ENCODE peak calls at places on chromosome 12, in four cellular contexts. Q is stimulated activated CD8-positive, alpha-beta memory T cell treated with anti-CD3 and anti-CD28 coated beads, Interleukin-12 subunit alpha, Interleukin-12 subunit beta, amount 100 ng/mL, for 1 hour; H is prostate gland; M is mesothelial cell of epicardium. Y is an unnamed sample.
A peak's percentile ranks its signal among the peaks of the same experiment; 100 is the strongest.

GRCh38 chr12:118188690-118189371 is 52.9 kb downstream of the PEBP1 start:
- DNase-seq in Q (no peak), H (no peak), M (no peak), Y (no peak)

GRCh38 chr12:120175537-120175936 is 19.0 kb downstream of the GCN1 start:
- DNase-seq in Q (no peak), H (no peak), M (no peak), Y (no peak)

GRCh38 chr12:13350946-13351345 is 154.4 kb downstream of the EMP1 start:
- DNase-seq in Q (no peak), H (no peak), M (no peak), Y (no peak)

GRCh38 chr12:130134563-130134915 is 27.7 kb upstream of the FZD10 start:
- DNase-seq in Q (no peak), H (no peak), M (no peak), Y (no peak)

GRCh38 chr12:121794532-121795028 is 1.1 kb upstream of the RHOF start:
- DNase-seq in Q (no peak), H (no peak), M (no peak), Y (no peak)

GRCh38 chr12:120102189-120103043 is 14.1 kb downstream of the RAB35 start:
- DNase-seq in Q (no peak), H (no peak), M (no peak), Y (no peak)

GRCh38 chr12:52552055-52552454 is 890 bp downstream of the KRT71 start:
- DNase-seq in Q (no peak), H (no peak), M (no peak), Y (no peak)

GRCh38 chr12:130965668-130966067 is 12.0 kb downstream of the ADGRD1 start:
- DNase-seq in Q (no peak), H (no peak), M (no peak), Y (no peak)

GRCh38 chr12:85280138-85280983 is at the start of gene ALX1:
- DNase-seq in Q (no peak), H (no peak), M (peak; percentile 72), Y (peak; percentile 87)

GRCh38 chr12:29616664-29617409 is 119.4 kb upstream of the OVCH1 start:
- DNase-seq in Q (no peak), H (no peak), M (no peak), Y (no peak)

GRCh38 chr12:51005671-51006070 is 20.5 kb downstream of the SLC11A2 start:
- DNase-seq in Q (no peak), H (peak; percentile 59), M (no peak), Y (no peak)

GRCh38 chr12:69388371-69388770 is 28.8 kb downstream of the YEATS4 start:
- DNase-seq in Q (no peak), H (no peak), M (no peak), Y (no peak)

GRCh38 chr12:89225401-89225800 is 126.9 kb downstream of the DUSP6 start:
- DNase-seq in Q (peak; percentile 43), H (no peak), M (no peak), Y (no peak)

GRCh38 chr12:108191938-108192337 is 62.9 kb downstream of the WSCD2 start:
- DNase-seq in Q (no peak), H (no peak), M (no peak), Y (no peak)

GRCh38 chr12:46131729-46132128 is 137.1 kb downstream of the SLC38A1 start:
- DNase-seq in Q (no peak), H (no peak), M (no peak), Y (no peak)

GRCh38 chr12:96892104-96892503 is 15.0 kb upstream of the NEDD1 start:
- DNase-seq in Q (no peak), H (peak; percentile 66), M (no peak), Y (no peak)

GRCh38 chr12:88946377-88946997 is 366.2 kb upstream of the KITLG start:
- DNase-seq in Q (no peak), H (no peak), M (no peak), Y (no peak)

GRCh38 chr12:2501464-2502181 is 293.1 kb upstream of the FKBP4 start:
- DNase-seq in Q (no peak), H (no peak), M (no peak), Y (no peak)

GRCh38 chr12:91074068-91074819 is 16.4 kb upstream of the KERA start:
- DNase-seq in Q (no peak), H (no peak), M (no peak), Y (no peak)

GRCh38 chr12:122394626-122395194 is 27.8 kb downstream of the CLIP1 start:
- DNase-seq in Q (no peak), H (no peak), M (no peak), Y (no peak)

GRCh38 chr12:24600996-24601395 is 347.9 kb downstream of the BCAT1 start:
- DNase-seq in Q (no peak), H (no peak), M (no peak), Y (no peak)

GRCh38 chr12:13195848-13196301 is 651 bp upstream of the EMP1 start:
- DNase-seq in Q (no peak), H (no peak), M (no peak), Y (no peak)

GRCh38 chr12:105100998-105101397 is 6.5 kb upstream of the WASHC4 start:
- DNase-seq in Q (no peak), H (no peak), M (no peak), Y (no peak)

GRCh38 chr12:94074970-94075695 is 73.2 kb upstream of the PLXNC1 start:
- DNase-seq in Q (no peak), H (peak; percentile 49), M (no peak), Y (no peak)

GRCh38 chr12:59596232-59597143 is 659 bp downstream of the SLC16A7 start:
- DNase-seq in Q (peak; percentile 75), H (peak; percentile 71), M (peak; percentile 79), Y (no peak)

GRCh38 chr12:52200086-52200782 is 8.4 kb upstream of the KRT80 start:
- DNase-seq in Q (no peak), H (no peak), M (no peak), Y (no peak)

GRCh38 chr12:34406996-34407300 is 384.7 kb downstream of the ALG10 start:
- DNase-seq in Q (no peak), H (no peak), M (peak; percentile 25), Y (no peak)

GRCh38 chr12:91628656-91629055 is 446.0 kb upstream of the DCN start:
- DNase-seq in Q (no peak), H (no peak), M (no peak), Y (no peak)

GRCh38 chr12:92759634-92760268 is 57.0 kb downstream of the PLEKHG7 start:
- DNase-seq in Q (no peak), H (no peak), M (no peak), Y (no peak)

GRCh38 chr12:46168426-46168825 is 100.4 kb downstream of the SLC38A1 start:
- DNase-seq in Q (no peak), H (no peak), M (no peak), Y (no peak)

GRCh38 chr12:82090188-82090587 is 268.0 kb downstream of the CCDC59 start:
- DNase-seq in Q (no peak), H (no peak), M (no peak), Y (no peak)

GRCh38 chr12:119117936-119118335 is 60.8 kb upstream of the HSPB8 start:
- DNase-seq in Q (no peak), H (no peak), M (no peak), Y (no peak)

Y was measured in H1.